ENCODE peak calls at places on chromosomes 5 and 9, in five cellular contexts. A is fibroblast of pulmonary artery; Q is activated T-cell treated with anti-CD3 and anti-CD28 coated beads, Interleukin-2, amount 50 U/mL, for 1 hour; C is stimulated activated CD8-positive, alpha-beta memory T cell treated with anti-CD3 and anti-CD28 coated beads, Interleukin-2, amount 100 ng/mL, for 48 hours; V is caudate nucleus. M is an unnamed sample.

GRCh38 chr5:74766348-74766886 is 500 bp downstream of the GFM2 start:
- DNase-seq in A (peak), Q (no peak), C (no peak), V (no peak), M (peak)

GRCh38 chr9:115117999-115118470 is at the start of gene TNC:
- DNase-seq in A (peak), Q (no peak), C (no peak), V (no peak), M (peak)

GRCh38 chr5:135186662-135187522 is 152.9 kb upstream of the PITX1 start:
- DNase-seq in A (no peak), Q (no peak), C (no peak), V (no peak), M (no peak)

GRCh38 chr5:54453091-54453490 is 2.4 kb upstream of the HSPB3 start:
- DNase-seq in A (peak), Q (no peak), C (no peak), V (no peak), M (no peak)

GRCh38 chr5:136033848-136034247 is 5.1 kb downstream of the TGFBI start:
- DNase-seq in A (peak), Q (no peak), C (no peak), V (no peak), M (no peak)

GRCh38 chr9:89687848-89688247 is 83.0 kb downstream of the GADD45G start:
- DNase-seq in A (no peak), Q (no peak), C (no peak), V (no peak), M (no peak)

GRCh38 chr5:86665984-86666760 is 48.4 kb downstream of the COX7C start:
- DNase-seq in A (no peak), Q (no peak), C (no peak), V (no peak), M (no peak)

GRCh38 chr9:85377751-85378289 is 363.9 kb downstream of the AGTPBP1 start:
- DNase-seq in A (no peak), Q (no peak), C (no peak), V (no peak), M (peak)

GRCh38 chr5:11449217-11449616 is 455.0 kb downstream of the CTNND2 start:
- DNase-seq in A (no peak), Q (no peak), C (no peak), V (no peak), M (no peak)

GRCh38 chr9:112361602-112362001 is 18.3 kb upstream of the HSDL2 start:
- DNase-seq in A (peak), Q (no peak), C (no peak), V (no peak), M (peak)

GRCh38 chr5:61505281-61505680 is 173.2 kb downstream of the ZSWIM6 start:
- DNase-seq in A (no peak), Q (no peak), C (no peak), V (no peak), M (no peak)

GRCh38 chr5:39451293-39451692 is 26.5 kb upstream of the DAB2 start:
- DNase-seq in A (no peak), Q (no peak), C (no peak), V (no peak), M (no peak)

GRCh38 chr5:54874337-54875021 is 110.9 kb downstream of the ESM1 start:
- DNase-seq in A (peak), Q (no peak), C (no peak), V (no peak), M (no peak)

GRCh38 chr5:90747175-90747574 is 188.6 kb downstream of the ADGRV1 start:
- DNase-seq in A (no peak), Q (no peak), C (no peak), V (no peak), M (peak)

GRCh38 chr9:33294670-33295432 is 4.5 kb downstream of the NFX1 start:
- DNase-seq in A (no peak), Q (no peak), C (no peak), V (no peak), M (no peak)

GRCh38 chr5:168464214-168464613 is 22.1 kb upstream of the RARS1 start:
- DNase-seq in A (no peak), Q (no peak), C (no peak), V (no peak), M (no peak)

GRCh38 chr5:97124335-97124734 is 18.1 kb downstream of the LIX1 start:
- DNase-seq in A (no peak), Q (no peak), C (no peak), V (no peak), M (no peak)

GRCh38 chr5:163624466-163624865 is 119.0 kb downstream of the MAT2B start:
- DNase-seq in A (no peak), Q (no peak), C (no peak), V (no peak), M (no peak)

GRCh38 chr5:36656556-36656955 is 50.1 kb downstream of the SLC1A3 start:
- DNase-seq in A (no peak), Q (no peak), C (no peak), V (no peak), M (no peak)

GRCh38 chr5:124263680-124264491 is 482.6 kb downstream of the ZNF608 start:
- DNase-seq in A (peak), Q (no peak), C (no peak), V (peak), M (peak)

GRCh38 chr5:122137702-122138101 is 8.4 kb downstream of the ZNF474 start:
- DNase-seq in A (no peak), Q (no peak), C (no peak), V (no peak), M (no peak)

GRCh38 chr5:119022017-119022745 is 33.8 kb upstream of the DTWD2 start:
- DNase-seq in A (peak), Q (no peak), C (no peak), V (no peak), M (peak)

GRCh38 chr5:123997354-123998215 is 485.6 kb downstream of the CSNK1G3 start:
- DNase-seq in A (peak), Q (no peak), C (no peak), V (no peak), M (peak)

GRCh38 chr5:354581-355378 is 33.3 kb downstream of the AHRR start:
- DNase-seq in A (no peak), Q (no peak), C (no peak), V (no peak), M (no peak)

M was measured in astrocyte of the hippocampus.